ENCODE peak calls at places on chromosome 10, in nine cellular contexts. A is spleen, H is HepG2, L is SK-N-SH, D is Panc1, S is stomach, T is suprapubic skin, U is prostate gland, P is GM23338. F is an unnamed sample.

GRCh38 chr10:98309366-98310355 is 41.7 kb upstream of the LOXL4 start:
- DNase-seq in T (peak), L (peak), U (peak), A (no peak), P (peak), D (no peak), S (peak), H (peak), F (no peak)

GRCh38 chr10:5896765-5897340 is 6.8 kb downstream of the FBH1 start:
- DNase-seq in P (no peak), D (no peak), L (no peak), U (no peak), H (no peak), S (peak), T (no peak), A (no peak), F (no peak)

GRCh38 chr10:88886557-88886956 is 6.5 kb downstream of the STAMBPL1 start:
- DNase-seq in T (no peak), P (no peak), H (no peak), U (no peak), S (no peak), L (no peak), D (no peak), A (no peak), F (no peak)

GRCh38 chr10:112407696-112408095 is 33.8 kb downstream of the ACSL5 start:
- DNase-seq in T (no peak), P (no peak), A (no peak), H (no peak), D (no peak), L (no peak), U (no peak), S (no peak), F (no peak)

GRCh38 chr10:50470798-50471582 is 152.8 kb downstream of the SGMS1 start:
- DNase-seq in S (no peak), D (no peak), A (no peak), T (no peak), H (no peak), P (peak), U (peak), L (no peak), F (no peak)

GRCh38 chr10:132764108-132764507 is 21.8 kb downstream of the NKX6-2 start:
- DNase-seq in P (no peak), D (no peak), A (no peak), S (no peak), U (no peak), H (no peak), L (no peak), T (no peak), F (no peak)

GRCh38 chr10:18737236-18737635 is 78.0 kb downstream of the ARL5B start:
- DNase-seq in D (no peak), U (no peak), S (no peak), H (no peak), T (no peak), A (no peak), P (no peak), L (no peak), F (no peak)

GRCh38 chr10:2839081-2839725 is 228.1 kb upstream of the PFKP start:
- DNase-seq in L (peak), A (no peak), P (peak), S (no peak), H (peak), D (no peak), T (no peak), U (peak), F (peak)

GRCh38 chr10:89419548-89419947 is 5.2 kb downstream of the IFIT5 start:
- DNase-seq in U (no peak), T (no peak), L (peak), H (no peak), S (no peak), A (no peak), P (peak), D (no peak), F (no peak)

GRCh38 chr10:130301026-130301892 is 165.1 kb downstream of the GLRX3 start:
- DNase-seq in A (peak), L (no peak), H (no peak), D (no peak), T (no peak), P (no peak), U (peak), S (no peak), F (no peak)
- H3K27ac ChIP-seq in A (peak), L (no peak), H (no peak), D (no peak), T (peak), P (no peak), U (peak), S (peak), F (no peak)

GRCh38 chr10:95876756-95877155 is 31.0 kb upstream of the CC2D2B start:
- DNase-seq in S (no peak), H (no peak), P (no peak), D (no peak), A (no peak), T (no peak), U (no peak), L (no peak), F (no peak)
- TF ChIP-seq POLR2AphosphoS5 in S (no peak), H (no peak), P (no peak), D (no peak), A (no peak), T (no peak), U (no peak), L (no peak), F (no peak)

DNA sequence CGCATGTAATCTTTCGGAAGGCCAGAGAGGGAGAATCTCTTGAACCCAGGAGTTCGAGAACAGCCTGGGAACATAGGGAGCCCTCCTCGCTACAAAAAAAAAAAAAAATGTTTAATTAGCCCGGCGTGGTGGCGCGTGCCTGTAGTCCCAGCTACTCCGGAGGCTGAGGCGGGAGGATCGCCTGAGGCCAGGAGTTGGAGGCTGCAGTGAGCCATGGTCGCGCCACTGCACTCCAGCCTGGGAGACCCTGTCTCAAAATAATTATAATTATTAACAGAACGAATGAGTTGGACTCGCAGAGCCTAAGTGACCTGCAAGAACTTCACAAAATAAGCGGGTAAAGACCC is 792 bp downstream of the PCGF6 start:
- DNase-seq in D (no peak), U (no peak), S (no peak), L (no peak), A (no peak), P (no peak), H (no peak), T (no peak), F (no peak)
- H3K27ac ChIP-seq in D (peak), U (peak), S (peak), L (peak), A (peak), P (peak), H (peak), T (peak), F (peak)

DNA sequence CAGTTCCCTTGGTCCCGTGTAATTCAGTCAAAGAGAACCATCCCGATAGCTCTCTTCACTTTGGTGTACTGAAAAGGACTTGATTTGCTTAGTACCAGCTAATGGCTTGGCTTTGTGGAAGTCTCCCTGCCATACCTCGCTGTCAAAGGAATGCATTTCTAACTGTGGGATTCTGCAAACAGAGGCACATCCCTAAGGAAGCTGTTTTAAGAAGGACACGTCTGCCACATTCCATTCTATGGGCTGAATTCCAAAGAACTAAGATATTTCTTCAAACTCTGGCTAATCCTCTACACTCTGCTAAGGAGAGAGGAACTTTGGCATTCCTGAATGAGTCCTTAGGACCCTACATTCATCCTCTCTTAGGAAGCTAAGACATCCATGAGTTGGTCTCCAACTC is 327.9 kb downstream of the SFMBT2 start:
- DNase-seq in U (no peak), S (no peak), D (no peak), P (peak), T (no peak), H (no peak), A (no peak), L (no peak), F (no peak)
- TF ChIP-seq POLR2AphosphoS5 in U (no peak), S (no peak), D (no peak), P (no peak), T (no peak), H (no peak), A (no peak), L (no peak), F (no peak)

DNA sequence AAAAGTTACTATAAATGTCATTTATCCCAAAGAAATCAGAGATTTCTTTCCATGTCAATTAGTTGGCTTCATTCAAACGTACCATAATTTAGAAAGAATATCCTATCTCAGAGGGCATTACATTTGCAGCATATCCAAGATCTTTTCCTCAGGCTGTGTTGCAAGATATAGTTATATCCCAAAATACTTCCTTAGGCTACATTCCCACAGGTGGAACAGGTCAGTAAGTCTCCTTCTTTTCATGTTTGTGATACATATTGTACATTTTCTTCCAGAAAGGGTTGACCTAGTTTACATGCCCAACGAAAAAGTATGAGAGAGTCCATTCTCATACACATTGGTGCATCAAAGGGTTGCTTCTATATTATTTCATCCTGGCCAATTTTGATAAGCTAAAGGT is 26.9 kb upstream of the VWA2 start:
- DNase-seq in U (no peak), T (no peak), S (no peak), A (no peak), L (no peak), D (no peak), H (no peak), P (no peak), F (no peak)
- H3K27ac ChIP-seq in U (no peak), T (no peak), S (no peak), A (no peak), L (no peak), D (no peak), H (no peak), P (no peak), F (no peak)

GRCh38 chr10:68135922-68136718 is 26.8 kb downstream of the MYPN start:
- DNase-seq in P (peak), H (no peak), T (no peak), A (no peak), S (no peak), D (peak), L (no peak), U (no peak), F (no peak)
- TF ChIP-seq POLR2AphosphoS5 in P (no peak), H (no peak), T (peak), A (no peak), S (no peak), D (peak), L (peak), U (no peak), F (no peak)

GRCh38 chr10:62426086-62426485 is 51.9 kb downstream of the ZNF365 start:
- DNase-seq in U (no peak), A (no peak), H (no peak), P (no peak), S (no peak), T (no peak), L (no peak), D (no peak), F (no peak)

GRCh38 chr10:62426600-62426999 is 52.4 kb downstream of the ZNF365 start:
- DNase-seq in A (no peak), S (no peak), H (no peak), T (no peak), P (peak), L (no peak), D (no peak), U (no peak), F (no peak)

GRCh38 chr10:62433181-62433692 is 59.1 kb downstream of the ZNF365 start:
- DNase-seq in P (no peak), T (peak), H (no peak), S (no peak), U (no peak), A (no peak), D (peak), L (no peak), F (no peak)

GRCh38 chr10:62433901-62434300 is 59.7 kb downstream of the ZNF365 start:
- DNase-seq in U (no peak), A (no peak), P (no peak), D (no peak), L (no peak), S (no peak), H (no peak), T (no peak), F (no peak)

DNA sequence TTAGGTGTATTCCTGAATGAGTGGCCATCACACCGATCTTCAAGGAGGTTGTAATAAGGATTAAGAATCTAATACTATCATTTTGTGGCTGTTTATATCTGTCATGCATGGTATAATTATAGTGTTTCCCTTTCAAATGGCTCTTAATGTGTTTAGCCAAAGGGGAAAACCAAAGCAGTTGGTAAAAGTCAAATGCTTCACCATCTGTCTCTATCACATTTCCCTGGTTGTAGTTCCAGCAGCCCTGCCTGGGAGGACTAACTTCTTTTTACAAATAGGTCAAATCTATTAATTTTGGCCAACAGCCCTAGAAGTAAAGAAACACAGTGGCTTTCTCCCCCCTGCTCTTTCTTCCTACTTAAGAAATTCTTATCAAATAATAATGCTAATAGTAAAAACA is 56.7 kb downstream of the ZNF365 start:
- DNase-seq in S (no peak), D (no peak), A (no peak), P (no peak), T (no peak), L (no peak), H (no peak), U (no peak), F (no peak)
- H3K27ac ChIP-seq in S (no peak), D (peak), A (no peak), P (no peak), T (no peak), L (no peak), H (no peak), U (no peak), F (no peak)

DNA sequence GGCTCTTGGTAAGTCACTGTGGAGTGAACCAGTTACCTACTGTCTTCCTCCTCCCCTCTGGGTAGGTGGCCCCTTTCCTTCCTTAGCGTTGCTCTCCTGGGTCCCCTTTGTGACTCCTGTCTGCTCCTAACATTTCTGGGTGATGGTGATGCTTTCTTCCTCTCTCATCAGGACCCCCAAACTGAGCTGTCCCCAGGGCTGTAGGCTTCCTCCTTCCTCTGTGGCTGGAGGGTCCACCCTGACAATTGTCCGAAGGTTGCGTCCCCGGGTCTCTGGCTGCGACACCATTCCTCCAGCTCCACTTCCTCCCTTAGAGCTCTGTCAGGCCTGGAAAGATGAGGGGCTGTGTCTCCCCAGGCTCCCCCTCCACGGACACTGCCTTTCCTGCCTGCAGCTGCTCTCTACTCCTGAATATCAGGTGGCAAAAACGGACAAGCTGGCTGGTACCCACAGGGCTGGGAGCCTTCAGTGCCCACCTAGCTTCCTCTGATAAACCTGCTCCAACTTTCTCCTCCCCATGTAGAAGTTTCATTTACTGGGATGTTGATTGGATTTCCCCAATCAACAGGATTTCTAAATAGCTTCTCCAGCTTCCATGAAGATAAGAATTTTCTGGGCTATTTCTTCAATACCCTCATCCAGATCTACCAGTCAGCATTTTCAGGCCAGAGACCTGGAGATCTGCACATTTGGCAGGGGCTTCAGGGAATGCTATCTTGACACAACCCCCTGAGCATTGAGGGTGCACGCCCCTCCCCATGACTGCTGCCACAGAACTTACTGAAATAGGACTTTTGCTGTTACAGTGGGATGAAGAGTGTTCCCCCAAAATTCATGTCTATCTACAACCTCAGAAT is 506.5 kb downstream of the TCERG1L start:
- DNase-seq in H (no peak), U (no peak), T (no peak), S (no peak), A (no peak), P (no peak), D (no peak), L (peak), F (no peak)
- TF ChIP-seq POLR2AphosphoS5 in H (no peak), U (no peak), T (no peak), S (no peak), A (no peak), P (no peak), D (no peak), L (no peak), F (no peak)

GRCh38 chr10:15311249-15311884 is 59.7 kb downstream of the FAM171A1 start:
- DNase-seq in D (no peak), P (no peak), S (no peak), L (no peak), U (no peak), H (no peak), T (no peak), A (no peak), F (no peak)

GRCh38 chr10:15311885-15312280 is 59.2 kb downstream of the FAM171A1 start:
- DNase-seq in T (no peak), U (no peak), L (no peak), A (no peak), P (no peak), D (no peak), S (no peak), H (no peak), F (no peak)

GRCh38 chr10:15314482-15315070 is 56.5 kb downstream of the FAM171A1 start:
- DNase-seq in S (no peak), U (peak), H (no peak), T (no peak), D (no peak), P (no peak), L (no peak), A (no peak), F (no peak)

GRCh38 chr10:15313844-15314243 is 57.2 kb downstream of the FAM171A1 start:
- DNase-seq in P (no peak), D (no peak), L (peak), A (no peak), T (no peak), H (no peak), S (no peak), U (peak), F (no peak)

DNA sequence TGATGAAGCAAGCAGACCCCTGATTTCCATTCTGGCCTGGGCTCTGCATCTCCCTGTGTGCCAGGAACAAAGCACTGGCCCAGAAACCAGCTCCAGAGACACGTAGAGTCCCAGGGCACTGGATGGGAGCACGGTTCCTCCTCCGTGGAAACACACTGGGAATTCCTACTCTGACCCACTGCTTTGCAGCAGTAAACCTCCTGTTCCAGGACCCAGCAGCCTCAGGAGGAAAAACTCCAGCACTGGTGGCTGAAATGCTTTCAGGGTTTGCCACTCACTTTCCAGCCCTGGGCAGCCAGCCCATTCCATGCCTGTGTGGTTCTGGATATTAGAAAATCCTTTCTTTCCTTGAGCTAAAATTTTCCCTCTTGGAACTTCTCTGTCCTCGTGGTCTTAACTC is 58.1 kb downstream of the FAM171A1 start:
- DNase-seq in U (no peak), H (no peak), T (no peak), S (no peak), P (no peak), D (no peak), A (no peak), L (peak), F (no peak)
- H3K27ac ChIP-seq in U (peak), H (no peak), T (no peak), S (no peak), P (peak), D (no peak), A (no peak), L (peak), F (no peak)

F was measured in esophagus muscularis mucosa.